ENCODE peak calls at places on chromosome 12, in four cellular contexts. One of them, this sample, is unnamed.

GRCh38 chr12:124774462-124775167 is 89.0 kb downstream of the SCARB1 start:
- DNase-seq in adrenal gland: peak
- DNase-seq in body of pancreas: peak
- DNase-seq in breast epithelium: no peak
- DNase-seq in this sample: no peak

GRCh38 chr12:116125981-116126566 is 151.4 kb downstream of the MED13L start:
- DNase-seq in breast epithelium: no peak
- DNase-seq in adrenal gland: no peak
- DNase-seq in body of pancreas: no peak
- DNase-seq in this sample: no peak

GRCh38 chr12:119068129-119068856 is 87.0 kb downstream of the SRRM4 start:
- DNase-seq in adrenal gland: no peak
- DNase-seq in body of pancreas: no peak
- DNase-seq in breast epithelium: no peak
- DNase-seq in this sample: no peak

GRCh38 chr12:65649126-65649525 is 175.2 kb upstream of the HMGA2 start:
- DNase-seq in adrenal gland: no peak
- DNase-seq in body of pancreas: no peak
- DNase-seq in breast epithelium: no peak
- DNase-seq in this sample: no peak

GRCh38 chr12:88266851-88267360 is 124.8 kb downstream of the TMTC3 start:
- DNase-seq in adrenal gland: no peak
- DNase-seq in breast epithelium: no peak
- DNase-seq in body of pancreas: no peak
- DNase-seq in this sample: no peak

GRCh38 chr12:42588981-42589464 is 523 bp downstream of the PRICKLE1 start:
- DNase-seq in body of pancreas: peak
- DNase-seq in breast epithelium: no peak
- DNase-seq in adrenal gland: peak
- DNase-seq in this sample: no peak

GRCh38 chr12:90216815-90217214 is 508.2 kb upstream of the ATP2B1 start:
- DNase-seq in breast epithelium: no peak
- DNase-seq in adrenal gland: no peak
- DNase-seq in body of pancreas: no peak
- DNase-seq in this sample: no peak

GRCh38 chr12:94879542-94879941 is 124.0 kb downstream of the NDUFA12 start:
- DNase-seq in breast epithelium: no peak
- DNase-seq in adrenal gland: no peak
- DNase-seq in body of pancreas: no peak
- DNase-seq in this sample: no peak

GRCh38 chr12:57614178-57614947 is 3.1 kb downstream of the ARHGEF25 start:
- DNase-seq in breast epithelium: no peak
- DNase-seq in adrenal gland: no peak
- DNase-seq in body of pancreas: no peak
- DNase-seq in this sample: no peak

GRCh38 chr12:89234324-89235114 is 117.8 kb downstream of the DUSP6 start:
- DNase-seq in adrenal gland: no peak
- DNase-seq in body of pancreas: no peak
- DNase-seq in breast epithelium: no peak
- DNase-seq in this sample: no peak

GRCh38 chr12:95385646-95386045 is 88.3 kb upstream of the METAP2 start:
- DNase-seq in breast epithelium: no peak
- DNase-seq in adrenal gland: no peak
- DNase-seq in body of pancreas: no peak
- DNase-seq in this sample: no peak

GRCh38 chr12:49292729-49293055 is 2.3 kb upstream of the PRPH start:
- DNase-seq in adrenal gland: no peak
- DNase-seq in breast epithelium: no peak
- DNase-seq in body of pancreas: no peak
- DNase-seq in this sample: no peak

GRCh38 chr12:64098709-64099354 is 123.3 kb downstream of the KICS2 start:
- DNase-seq in body of pancreas: peak
- DNase-seq in adrenal gland: no peak
- DNase-seq in breast epithelium: no peak
- DNase-seq in this sample: no peak

GRCh38 chr12:242496-242895 is 20.1 kb downstream of the SLC6A13 start:
- DNase-seq in breast epithelium: no peak
- DNase-seq in adrenal gland: no peak
- DNase-seq in body of pancreas: no peak
- DNase-seq in this sample: no peak

GRCh38 chr12:70154960-70155589 is 88.2 kb upstream of the CNOT2 start:
- DNase-seq in adrenal gland: no peak
- DNase-seq in breast epithelium: no peak
- DNase-seq in body of pancreas: no peak
- DNase-seq in this sample: no peak

GRCh38 chr12:12736759-12737676 is 19.9 kb downstream of the CDKN1B start:
- DNase-seq in breast epithelium: no peak
- DNase-seq in body of pancreas: peak
- DNase-seq in adrenal gland: no peak
- DNase-seq in this sample: no peak

GRCh38 chr12:112584266-112584722 is 165.5 kb downstream of the PTPN11 start:
- DNase-seq in breast epithelium: no peak
- DNase-seq in body of pancreas: no peak
- DNase-seq in adrenal gland: no peak
- DNase-seq in this sample: no peak

GRCh38 chr12:62260733-62261683 is 804 bp downstream of the USP15 start:
- DNase-seq in body of pancreas: peak
- DNase-seq in breast epithelium: no peak
- DNase-seq in adrenal gland: no peak
- DNase-seq in this sample: peak

GRCh38 chr12:27817761-27818160 is 37.7 kb upstream of the MANSC4 start:
- DNase-seq in breast epithelium: no peak
- DNase-seq in body of pancreas: no peak
- DNase-seq in adrenal gland: no peak
- DNase-seq in this sample: no peak

GRCh38 chr12:131390408-131391100 is 320.3 kb upstream of the SFSWAP start:
- DNase-seq in adrenal gland: no peak
- DNase-seq in body of pancreas: no peak
- DNase-seq in breast epithelium: no peak
- DNase-seq in this sample: no peak

GRCh38 chr12:78580296-78580695 is 284.3 kb upstream of the SYT1 start:
- DNase-seq in adrenal gland: no peak
- DNase-seq in breast epithelium: no peak
- DNase-seq in body of pancreas: no peak
- DNase-seq in this sample: no peak

GRCh38 chr12:22064968-22065367 is 18.9 kb downstream of the CMAS start:
- DNase-seq in body of pancreas: no peak
- DNase-seq in breast epithelium: no peak
- DNase-seq in adrenal gland: no peak
- DNase-seq in this sample: no peak

GRCh38 chr12:18552829-18553228 is 185.0 kb downstream of the PLCZ1 start:
- DNase-seq in breast epithelium: no peak
- DNase-seq in adrenal gland: no peak
- DNase-seq in body of pancreas: no peak
- DNase-seq in this sample: no peak

GRCh38 chr12:47785036-47785886 is 12.2 kb downstream of the SLC48A1 start:
- DNase-seq in adrenal gland: peak
- DNase-seq in body of pancreas: no peak
- DNase-seq in breast epithelium: no peak
- DNase-seq in this sample: no peak

GRCh38 chr12:3170423-3171194 is 93.4 kb downstream of the TSPAN9 start:
- DNase-seq in body of pancreas: no peak
- DNase-seq in adrenal gland: no peak
- DNase-seq in breast epithelium: no peak
- DNase-seq in this sample: no peak

GRCh38 chr12:66188584-66189475 is at the start of gene IRAK3:
- DNase-seq in body of pancreas: peak
- DNase-seq in breast epithelium: peak
- DNase-seq in adrenal gland: peak
- DNase-seq in this sample: peak

GRCh38 chr12:31519525-31519924 is 71.4 kb downstream of the DENND5B start:
- DNase-seq in adrenal gland: no peak
- DNase-seq in body of pancreas: no peak
- DNase-seq in breast epithelium: no peak
- DNase-seq in this sample: no peak

GRCh38 chr12:47270782-47271664 is 191.3 kb upstream of the AMIGO2 start:
- DNase-seq in breast epithelium: no peak
- DNase-seq in adrenal gland: no peak
- DNase-seq in body of pancreas: no peak
- DNase-seq in this sample: no peak

GRCh38 chr12:126069549-126070165 is 1004.4 kb downstream of the AACS start:
- DNase-seq in breast epithelium: no peak
- DNase-seq in adrenal gland: peak
- DNase-seq in body of pancreas: peak
- DNase-seq in this sample: no peak

GRCh38 chr12:4781212-4781611 is 61.0 kb downstream of the GALNT8 start:
- DNase-seq in breast epithelium: no peak
- DNase-seq in body of pancreas: no peak
- DNase-seq in adrenal gland: no peak
- DNase-seq in this sample: no peak

GRCh38 chr12:108156717-108157116 is 27.6 kb downstream of the WSCD2 start:
- DNase-seq in body of pancreas: no peak
- DNase-seq in adrenal gland: no peak
- DNase-seq in breast epithelium: no peak
- DNase-seq in this sample: no peak

GRCh38 chr12:125797421-125798175 is 732.4 kb downstream of the AACS start:
- DNase-seq in breast epithelium: no peak
- DNase-seq in body of pancreas: no peak
- DNase-seq in adrenal gland: no peak
- DNase-seq in this sample: no peak

GRCh38 chr12:121789800-121790748 is 3.4 kb downstream of the RHOF start:
- DNase-seq in adrenal gland: no peak
- DNase-seq in body of pancreas: peak
- DNase-seq in breast epithelium: no peak
- DNase-seq in this sample: no peak

GRCh38 chr12:51323966-51324895 is at the start of gene BIN2:
- DNase-seq in adrenal gland: peak
- DNase-seq in breast epithelium: no peak
- DNase-seq in body of pancreas: peak
- DNase-seq in this sample: peak
- TF ChIP-seq POLR2A in adrenal gland: no peak
- TF ChIP-seq POLR2A in breast epithelium: no peak
- TF ChIP-seq POLR2A in body of pancreas: no peak
- TF ChIP-seq POLR2A in this sample: no peak

GRCh38 chr12:24109381-24110039 is 160.0 kb upstream of the SOX5 start:
- DNase-seq in adrenal gland: no peak
- DNase-seq in body of pancreas: no peak
- DNase-seq in breast epithelium: no peak
- DNase-seq in this sample: no peak
- TF ChIP-seq CTCF in adrenal gland: peak
- TF ChIP-seq CTCF in body of pancreas: peak
- TF ChIP-seq CTCF in breast epithelium: peak
- TF ChIP-seq CTCF in this sample: no peak

DNA sequence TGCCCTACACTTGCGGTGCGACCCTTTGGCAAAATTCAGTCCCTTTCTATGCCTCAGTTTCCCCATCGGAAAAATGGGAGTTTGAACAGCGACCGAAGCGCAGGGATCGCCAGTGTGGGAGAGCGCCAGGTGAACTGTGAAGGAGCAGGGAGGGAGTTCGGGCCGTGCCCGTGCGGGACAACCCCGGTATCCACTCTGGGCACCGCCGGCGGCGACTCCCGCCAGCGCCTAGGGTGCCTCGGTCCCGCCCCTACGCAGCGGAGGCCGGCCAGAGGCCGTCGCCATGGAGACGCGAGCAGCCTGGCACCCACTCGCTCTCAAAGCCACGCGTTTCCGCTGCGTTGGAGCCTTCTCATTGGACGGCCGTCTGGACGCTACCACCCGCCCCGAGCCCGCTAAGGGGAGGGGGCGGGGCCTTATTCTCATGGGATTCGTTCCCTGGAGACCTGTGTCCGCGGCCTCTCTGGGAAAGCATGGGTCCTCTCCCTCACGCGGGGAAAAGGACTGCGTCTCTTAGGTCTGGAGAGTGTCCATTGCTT is 729 bp upstream of the MLEC start:
- DNase-seq in adrenal gland: peak
- DNase-seq in body of pancreas: peak
- DNase-seq in breast epithelium: peak
- DNase-seq in this sample: peak
- TF ChIP-seq POLR2A in adrenal gland: peak
- TF ChIP-seq POLR2A in body of pancreas: peak
- TF ChIP-seq POLR2A in breast epithelium: no peak
- TF ChIP-seq POLR2A in this sample: no peak

GRCh38 chr12:6492838-6493579 is at the start of gene MRPL51:
- DNase-seq in adrenal gland: peak
- DNase-seq in body of pancreas: peak
- DNase-seq in breast epithelium: peak
- DNase-seq in this sample: peak

GRCh38 chr12:6489449-6489848 is 3.6 kb downstream of the MRPL51 start:
- DNase-seq in body of pancreas: no peak
- DNase-seq in breast epithelium: no peak
- DNase-seq in adrenal gland: no peak
- DNase-seq in this sample: no peak

GRCh38 chr12:6494968-6495367 is 1.1 kb downstream of the NCAPD2 start:
- DNase-seq in body of pancreas: no peak
- DNase-seq in breast epithelium: no peak
- DNase-seq in adrenal gland: no peak
- DNase-seq in this sample: no peak

GRCh38 chr12:6494351-6494743 is 445 bp downstream of the NCAPD2 start:
- DNase-seq in breast epithelium: no peak
- DNase-seq in adrenal gland: no peak
- DNase-seq in body of pancreas: no peak
- DNase-seq in this sample: no peak

GRCh38 chr12:6493580-6494350 is at the start of gene NCAPD2:
- DNase-seq in adrenal gland: peak
- DNase-seq in body of pancreas: peak
- DNase-seq in breast epithelium: peak
- DNase-seq in this sample: peak
- TF ChIP-seq CTCF in adrenal gland: peak
- TF ChIP-seq CTCF in body of pancreas: peak
- TF ChIP-seq CTCF in breast epithelium: peak
- TF ChIP-seq CTCF in this sample: no peak

GRCh38 chr12:52007158-52007921 is 594 bp downstream of the TAMALIN start:
- DNase-seq in breast epithelium: no peak
- DNase-seq in adrenal gland: no peak
- DNase-seq in body of pancreas: peak
- DNase-seq in this sample: peak
- TF ChIP-seq POLR2A in breast epithelium: no peak
- TF ChIP-seq POLR2A in adrenal gland: no peak
- TF ChIP-seq POLR2A in body of pancreas: peak
- TF ChIP-seq POLR2A in this sample: no peak

This sample was measured in lower leg skin.